ENCODE peak calls at places on chromosomes 11 and 22, in seven cellular contexts. One of them, this sample, is unnamed.

GRCh38 chr22:30246962-30247376 is 410 bp upstream of the LIF start:
- DNase-seq in mucosa of descending colon: peak; percentile 88
- DNase-seq in epithelial cell of esophagus: no peak
- DNase-seq in activated T-cell treated with anti-CD3 and anti-CD28 coated beads, Interleukin-2, amount 50 U/mL, for 72 hours: peak; percentile 37
- DNase-seq in AG08395: no peak
- DNase-seq in activated naive CD4-positive, alpha-beta T cell treated with Interleukin-2 at 50 U/mL for 16 hours: peak; percentile 22
- DNase-seq in H54: no peak
- DNase-seq in this sample: no peak

GRCh38 chr22:39773976-39774539 is 119.5 kb downstream of the ENTHD1 start:
- DNase-seq in epithelial cell of esophagus: peak; percentile 2
- DNase-seq in activated naive CD4-positive, alpha-beta T cell treated with Interleukin-2 at 50 U/mL for 16 hours: peak; percentile 22
- DNase-seq in mucosa of descending colon: no peak
- DNase-seq in AG08395: no peak
- DNase-seq in activated T-cell treated with anti-CD3 and anti-CD28 coated beads, Interleukin-2, amount 50 U/mL, for 72 hours: peak; percentile 44
- DNase-seq in H54: no peak
- DNase-seq in this sample: peak; percentile 58

GRCh38 chr22:20966883-20967696 is at the start of gene AIFM3:
- DNase-seq in activated naive CD4-positive, alpha-beta T cell treated with Interleukin-2 at 50 U/mL for 16 hours: no peak
- DNase-seq in AG08395: no peak
- DNase-seq in H54: no peak
- DNase-seq in epithelial cell of esophagus: no peak
- DNase-seq in mucosa of descending colon: peak; percentile 60
- DNase-seq in activated T-cell treated with anti-CD3 and anti-CD28 coated beads, Interleukin-2, amount 50 U/mL, for 72 hours: no peak
- DNase-seq in this sample: no peak

GRCh38 chr11:931385-931784 is 5.7 kb downstream of the AP2A2 start:
- DNase-seq in activated T-cell treated with anti-CD3 and anti-CD28 coated beads, Interleukin-2, amount 50 U/mL, for 72 hours: no peak
- DNase-seq in AG08395: no peak
- DNase-seq in activated naive CD4-positive, alpha-beta T cell treated with Interleukin-2 at 50 U/mL for 16 hours: no peak
- DNase-seq in mucosa of descending colon: no peak
- DNase-seq in epithelial cell of esophagus: no peak
- DNase-seq in H54: no peak
- DNase-seq in this sample: no peak

GRCh38 chr11:8265681-8266241 is 2.1 kb upstream of the LMO1 start:
- DNase-seq in epithelial cell of esophagus: no peak
- DNase-seq in H54: peak; percentile 58
- DNase-seq in activated naive CD4-positive, alpha-beta T cell treated with Interleukin-2 at 50 U/mL for 16 hours: no peak
- DNase-seq in mucosa of descending colon: no peak
- DNase-seq in activated T-cell treated with anti-CD3 and anti-CD28 coated beads, Interleukin-2, amount 50 U/mL, for 72 hours: no peak
- DNase-seq in AG08395: no peak
- DNase-seq in this sample: no peak

GRCh38 chr11:9550209-9550628 is 23.3 kb upstream of the WEE1 start:
- DNase-seq in epithelial cell of esophagus: no peak
- DNase-seq in activated naive CD4-positive, alpha-beta T cell treated with Interleukin-2 at 50 U/mL for 16 hours: no peak
- DNase-seq in activated T-cell treated with anti-CD3 and anti-CD28 coated beads, Interleukin-2, amount 50 U/mL, for 72 hours: no peak
- DNase-seq in AG08395: no peak
- DNase-seq in H54: no peak
- DNase-seq in mucosa of descending colon: no peak
- DNase-seq in this sample: no peak

GRCh38 chr22:19940536-19941364 is 822 bp upstream of the COMT start:
- DNase-seq in mucosa of descending colon: peak; percentile 44
- DNase-seq in AG08395: peak; percentile 24
- DNase-seq in activated T-cell treated with anti-CD3 and anti-CD28 coated beads, Interleukin-2, amount 50 U/mL, for 72 hours: no peak
- DNase-seq in epithelial cell of esophagus: no peak
- DNase-seq in activated naive CD4-positive, alpha-beta T cell treated with Interleukin-2 at 50 U/mL for 16 hours: no peak
- DNase-seq in H54: no peak
- DNase-seq in this sample: no peak

GRCh38 chr11:57180141-57180561 is 1.6 kb upstream of the LRRC55 start:
- DNase-seq in epithelial cell of esophagus: no peak
- DNase-seq in activated naive CD4-positive, alpha-beta T cell treated with Interleukin-2 at 50 U/mL for 16 hours: no peak
- DNase-seq in AG08395: no peak
- DNase-seq in mucosa of descending colon: no peak
- DNase-seq in H54: no peak
- DNase-seq in activated T-cell treated with anti-CD3 and anti-CD28 coated beads, Interleukin-2, amount 50 U/mL, for 72 hours: no peak
- DNase-seq in this sample: no peak

GRCh38 chr11:35664977-35665441 is 2.4 kb downstream of the TRIM44 start:
- DNase-seq in mucosa of descending colon: no peak
- DNase-seq in AG08395: no peak
- DNase-seq in H54: no peak
- DNase-seq in epithelial cell of esophagus: no peak
- DNase-seq in activated naive CD4-positive, alpha-beta T cell treated with Interleukin-2 at 50 U/mL for 16 hours: no peak
- DNase-seq in activated T-cell treated with anti-CD3 and anti-CD28 coated beads, Interleukin-2, amount 50 U/mL, for 72 hours: no peak
- DNase-seq in this sample: no peak

GRCh38 chr22:26660961-26661578 is 3.7 kb downstream of the MIAT start:
- DNase-seq in H54: no peak
- DNase-seq in epithelial cell of esophagus: peak; percentile 65
- DNase-seq in AG08395: no peak
- DNase-seq in activated naive CD4-positive, alpha-beta T cell treated with Interleukin-2 at 50 U/mL for 16 hours: no peak
- DNase-seq in activated T-cell treated with anti-CD3 and anti-CD28 coated beads, Interleukin-2, amount 50 U/mL, for 72 hours: no peak
- DNase-seq in mucosa of descending colon: no peak
- DNase-seq in this sample: no peak

GRCh38 chr22:20970939-20971657 is 4.0 kb downstream of the AIFM3 start:
- DNase-seq in AG08395: no peak
- DNase-seq in mucosa of descending colon: no peak
- DNase-seq in activated naive CD4-positive, alpha-beta T cell treated with Interleukin-2 at 50 U/mL for 16 hours: no peak
- DNase-seq in epithelial cell of esophagus: no peak
- DNase-seq in activated T-cell treated with anti-CD3 and anti-CD28 coated beads, Interleukin-2, amount 50 U/mL, for 72 hours: no peak
- DNase-seq in H54: no peak
- DNase-seq in this sample: no peak

GRCh38 chr11:69134957-69135356 is 20.8 kb upstream of the SMIM38 start:
- DNase-seq in mucosa of descending colon: peak; percentile 5
- DNase-seq in H54: no peak
- DNase-seq in activated T-cell treated with anti-CD3 and anti-CD28 coated beads, Interleukin-2, amount 50 U/mL, for 72 hours: no peak
- DNase-seq in AG08395: no peak
- DNase-seq in activated naive CD4-positive, alpha-beta T cell treated with Interleukin-2 at 50 U/mL for 16 hours: no peak
- DNase-seq in epithelial cell of esophagus: no peak
- DNase-seq in this sample: no peak

GRCh38 chr11:121894581-121894980 is 221.4 kb downstream of the BLID start:
- DNase-seq in H54: no peak
- DNase-seq in epithelial cell of esophagus: peak; percentile 82
- DNase-seq in activated naive CD4-positive, alpha-beta T cell treated with Interleukin-2 at 50 U/mL for 16 hours: no peak
- DNase-seq in mucosa of descending colon: no peak
- DNase-seq in activated T-cell treated with anti-CD3 and anti-CD28 coated beads, Interleukin-2, amount 50 U/mL, for 72 hours: no peak
- DNase-seq in AG08395: peak; percentile 31
- DNase-seq in this sample: no peak

GRCh38 chr11:95536049-95536448 is 253.5 kb downstream of the FAM76B start:
- DNase-seq in H54: no peak
- DNase-seq in mucosa of descending colon: no peak
- DNase-seq in activated T-cell treated with anti-CD3 and anti-CD28 coated beads, Interleukin-2, amount 50 U/mL, for 72 hours: no peak
- DNase-seq in activated naive CD4-positive, alpha-beta T cell treated with Interleukin-2 at 50 U/mL for 16 hours: no peak
- DNase-seq in AG08395: no peak
- DNase-seq in epithelial cell of esophagus: peak; percentile 33
- DNase-seq in this sample: no peak

GRCh38 chr22:46087816-46088277 is 62.5 kb upstream of the PPARA start:
- DNase-seq in AG08395: peak; percentile 90
- DNase-seq in activated naive CD4-positive, alpha-beta T cell treated with Interleukin-2 at 50 U/mL for 16 hours: no peak
- DNase-seq in activated T-cell treated with anti-CD3 and anti-CD28 coated beads, Interleukin-2, amount 50 U/mL, for 72 hours: no peak
- DNase-seq in H54: no peak
- DNase-seq in epithelial cell of esophagus: no peak
- DNase-seq in mucosa of descending colon: peak; percentile 84
- DNase-seq in this sample: no peak

GRCh38 chr11:106917973-106918372 is 100.3 kb downstream of the GUCY1A2 start:
- DNase-seq in epithelial cell of esophagus: peak; percentile 28
- DNase-seq in activated T-cell treated with anti-CD3 and anti-CD28 coated beads, Interleukin-2, amount 50 U/mL, for 72 hours: no peak
- DNase-seq in H54: peak; percentile 0
- DNase-seq in AG08395: no peak
- DNase-seq in mucosa of descending colon: no peak
- DNase-seq in activated naive CD4-positive, alpha-beta T cell treated with Interleukin-2 at 50 U/mL for 16 hours: no peak
- DNase-seq in this sample: no peak